ENCODE peak calls at places on chromosome 21, in nine cellular contexts. Z, H, Y, N, V, S, L, E and R are unnamed samples.

GRCh38 chr21:27380303-27380702 is 413.4 kb upstream of the ADAMTS5 start:
- DNase-seq in Z (no peak), H (no peak), Y (no peak), N (no peak), V (no peak), S (no peak), L (no peak), E (no peak), R (no peak)

GRCh38 chr21:35045539-35046222 is 3.4 kb downstream of the RUNX1 start:
- DNase-seq in Z (no peak), H (no peak), Y (no peak), N (no peak), V (no peak), S (no peak), L (no peak), E (no peak), R (no peak)

GRCh38 chr21:17050156-17050555 is 462.7 kb upstream of the CXADR start:
- DNase-seq in Z (peak; percentile 37), H (no peak), Y (no peak), N (no peak), V (no peak), S (no peak), L (no peak), E (no peak), R (no peak)

GRCh38 chr21:42809577-42810440 is 69.5 kb downstream of the WDR4 start:
- DNase-seq in Z (no peak), H (no peak), Y (no peak), N (no peak), V (no peak), S (no peak), L (no peak), E (no peak), R (no peak)

GRCh38 chr21:14901482-14901958 is 163.3 kb downstream of the NRIP1 start:
- DNase-seq in Z (no peak), H (no peak), Y (no peak), N (no peak), V (peak; percentile 78), S (no peak), L (no peak), E (no peak), R (no peak)

GRCh38 chr21:42209801-42210479 is 9.0 kb upstream of the ABCG1 start:
- DNase-seq in Z (no peak), H (peak; percentile 56), Y (no peak), N (no peak), V (no peak), S (no peak), L (no peak), E (peak; percentile 11), R (no peak)

GRCh38 chr21:29121759-29122158 is 8.7 kb upstream of the MAP3K7CL start:
- DNase-seq in Z (no peak), H (no peak), Y (no peak), N (no peak), V (no peak), S (no peak), L (no peak), E (no peak), R (no peak)

GRCh38 chr21:40853956-40854688 is 7.2 kb upstream of the DSCAM start:
- DNase-seq in Z (no peak), H (no peak), Y (no peak), N (no peak), V (no peak), S (no peak), L (peak; percentile 52), E (no peak), R (no peak)

GRCh38 chr21:32391755-32392154 is 1.1 kb downstream of the URB1 start:
- DNase-seq in Z (no peak), H (no peak), Y (no peak), N (no peak), V (no peak), S (no peak), L (no peak), E (no peak), R (no peak)

GRCh38 chr21:32386195-32386870 is 6.5 kb downstream of the URB1 start:
- DNase-seq in Z (no peak), H (no peak), Y (no peak), N (no peak), V (no peak), S (no peak), L (no peak), E (peak; percentile 31), R (no peak)

GRCh38 chr21:32389337-32390015 is 3.3 kb downstream of the URB1 start:
- DNase-seq in Z (no peak), H (no peak), Y (no peak), N (no peak), V (no peak), S (no peak), L (no peak), E (no peak), R (no peak)

GRCh38 chr21:32387151-32387550 is 5.7 kb downstream of the URB1 start:
- DNase-seq in Z (no peak), H (no peak), Y (no peak), N (no peak), V (no peak), S (no peak), L (no peak), E (no peak), R (no peak)

DNA sequence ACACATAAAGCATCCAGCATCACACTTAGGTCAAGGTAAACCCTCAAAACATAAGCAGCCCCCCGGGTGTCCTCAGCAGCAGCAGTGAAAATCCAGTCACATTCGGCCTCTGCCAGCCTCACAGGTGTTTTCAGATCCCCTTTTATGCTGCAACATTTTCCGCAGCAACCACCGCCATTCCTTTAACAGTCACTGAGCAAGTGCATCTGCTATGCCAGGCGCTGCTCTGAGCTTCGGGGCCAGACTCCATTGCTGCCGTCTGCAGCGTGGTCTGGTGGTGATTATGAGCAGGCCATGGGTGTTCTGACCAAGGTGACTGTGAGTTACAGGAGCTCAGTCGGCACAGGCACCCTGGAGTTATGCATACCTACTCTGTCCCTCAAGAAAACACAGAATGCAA is 4.5 kb downstream of the URB1 start:
- DNase-seq in Z (no peak), H (no peak), Y (peak; percentile 44), N (no peak), V (no peak), S (no peak), L (no peak), E (no peak), R (no peak)
- H3K4me3 ChIP-seq in Z (no peak overlapping the region), H (no peak overlapping the region), Y (no peak overlapping the region), N (no peak overlapping the region), V (no peak overlapping the region), S (no peak overlapping the region), L (no peak overlapping the region), E (no peak overlapping the region), R (no peak overlapping the region)

DNA sequence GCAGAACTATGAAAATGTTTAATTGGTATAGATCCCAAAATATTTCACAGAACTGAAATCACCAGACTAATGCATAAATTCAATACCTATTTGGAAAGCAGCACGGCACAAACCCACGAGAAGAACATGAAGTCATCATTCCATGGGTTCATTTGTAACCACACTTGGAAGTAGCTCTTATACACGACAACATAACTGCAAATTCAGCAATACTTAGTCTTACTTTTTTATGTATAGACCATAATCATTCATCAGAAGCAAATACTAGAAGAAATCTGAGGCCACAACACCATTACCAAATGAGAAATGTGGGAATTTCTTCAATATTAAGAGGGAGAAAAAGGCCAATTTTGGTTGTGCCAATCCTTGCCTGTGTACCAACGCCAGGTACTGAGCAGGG is 4.2 kb upstream of the UBE2G2 start:
- DNase-seq in Z (no peak), H (no peak), Y (no peak), N (no peak), V (no peak), S (no peak), L (no peak), E (no peak), R (no peak)
- TF ChIP-seq POLR2AphosphoS5 in Z (no peak), H (no peak), Y (no peak), N (no peak), V (no peak), S (no peak), L (no peak), E (no peak), R (no peak)

GRCh38 chr21:23083242-23083641 is 2085.0 kb downstream of the NCAM2 start:
- DNase-seq in Z (no peak), H (no peak), Y (no peak), N (no peak), V (no peak), S (no peak), L (no peak), E (no peak), R (no peak)
- H3K4me3 ChIP-seq in Z (no peak overlapping the region), H (no peak overlapping the region), Y (no peak overlapping the region), N (no peak overlapping the region), V (no peak overlapping the region), S (no peak overlapping the region), L (no peak overlapping the region), E (no peak overlapping the region), R (no peak overlapping the region)

DNA sequence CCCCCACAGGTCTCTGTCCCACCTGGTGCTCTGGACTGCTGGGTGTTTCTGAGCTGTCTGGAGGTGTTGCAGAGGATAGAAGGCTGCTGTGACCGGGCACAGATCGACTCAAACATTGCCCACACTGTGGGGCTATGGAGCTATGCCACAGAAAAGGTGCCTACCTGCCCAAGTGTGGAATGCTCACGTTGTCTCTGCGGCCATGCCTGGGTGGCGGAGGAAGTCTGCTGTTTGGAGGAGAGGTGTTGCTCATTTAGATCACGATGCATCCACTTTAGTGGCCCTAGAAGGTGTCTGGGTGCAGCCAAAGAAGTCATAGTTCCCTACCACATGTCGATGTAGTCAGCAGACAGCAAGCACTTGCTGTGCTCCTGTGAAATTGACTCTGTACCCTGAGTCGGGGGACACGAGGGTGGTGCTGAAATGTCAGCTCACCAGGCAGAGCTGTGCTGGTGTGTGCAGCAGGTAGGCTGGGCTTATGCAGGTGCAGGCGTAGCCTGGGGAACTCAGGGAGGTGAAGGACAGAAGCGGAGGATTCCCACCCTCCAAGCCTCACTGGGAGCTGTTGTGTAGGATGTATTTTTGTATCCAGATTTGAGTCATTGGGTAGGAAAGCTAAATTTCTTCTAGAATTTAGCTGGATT is 32.8 kb upstream of the PWP2 start:
- DNase-seq in Z (no peak), H (no peak), Y (no peak), N (no peak), V (no peak), S (no peak), L (no peak), E (no peak), R (no peak)
- TF ChIP-seq POLR2AphosphoS5 in Z (no peak), H (no peak), Y (no peak), N (no peak), V (no peak), S (no peak), L (no peak), E (no peak), R (no peak)

GRCh38 chr21:43926196-43926595 is 61.2 kb downstream of the AGPAT3 start:
- DNase-seq in Z (no peak), H (no peak), Y (no peak), N (no peak), V (no peak), S (no peak), L (peak; percentile 65), E (no peak), R (no peak)
- H3K4me3 ChIP-seq in Z (no peak overlapping the region), H (no peak overlapping the region), Y (no peak overlapping the region), N (no peak overlapping the region), V (no peak overlapping the region), S (no peak overlapping the region), L (no peak overlapping the region), E (no peak overlapping the region), R (no peak overlapping the region)

DNA sequence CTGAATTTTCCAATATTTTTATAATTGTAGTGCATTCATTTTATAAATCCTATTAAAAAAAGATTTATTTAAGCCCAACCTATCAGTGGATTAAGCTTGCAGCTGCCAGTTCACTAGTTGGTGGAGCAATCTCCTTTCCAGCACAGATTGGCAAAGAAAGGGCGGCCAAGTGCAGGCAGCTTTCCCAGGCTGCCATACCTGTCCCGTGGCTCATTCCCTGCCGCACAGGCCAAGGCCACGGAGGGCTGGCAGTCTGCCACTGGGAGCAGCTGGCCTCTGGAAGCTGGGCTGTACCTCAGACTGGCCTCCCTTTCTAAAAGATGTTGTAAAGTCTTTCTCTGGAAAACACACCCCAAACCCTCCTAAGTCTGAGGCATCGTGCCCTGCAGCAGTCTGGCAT is 74.2 kb downstream of the SIM2 start:
- DNase-seq in Z (no peak), H (no peak), Y (no peak), N (peak; percentile 82), V (no peak), S (no peak), L (peak; percentile 83), E (peak; percentile 96), R (peak; percentile 87)
- TF ChIP-seq POLR2AphosphoS5 in Z (no peak), H (no peak), Y (no peak), N (no peak), V (no peak), S (no peak), L (no peak), E (no peak), R (no peak)